ENCODE peak calls at places on chromosomes 4 and X, in nine cellular contexts. Q is lower lobe of right lung; G is lower leg skin; P is sigmoid colon; F is stimulated activated CD4-positive, alpha-beta T cell treated with anti-CD3 and anti-CD28 coated beads, Interleukin-15, amount 100 ng/mL, for 48 hours; E is psoas muscle; N is OCI-M1; J is kidney tubule cell; M is nephron progenitor cell. W is an unnamed sample.

GRCh38 chr4:78040431-78040830 is 16.7 kb upstream of the FRAS1 start:
- DNase-seq in J (no peak), G (no peak), E (no peak), Q (no peak), F (no peak), M (no peak), P (no peak), N (no peak), W (no peak)

GRCh38 chr4:16136771-16137170 is 52.9 kb upstream of the PROM1 start:
- DNase-seq in J (no peak), P (no peak), F (no peak), N (no peak), M (no peak), Q (no peak), E (no peak), G (no peak), W (no peak)

GRCh38 chr4:139484861-139485311 is 31.0 kb downstream of the RAB33B start:
- DNase-seq in J (no peak), E (no peak), P (no peak), N (peak; percentile 74), Q (no peak), M (no peak), F (no peak), G (no peak), W (no peak)

GRCh38 chr4:78684196-78685079 is 91.7 kb upstream of the BMP2K start:
- DNase-seq in P (no peak), E (no peak), J (peak; percentile 54), G (no peak), F (no peak), M (no peak), Q (no peak), N (no peak), W (no peak)

GRCh38 chrX:37817579-37817978 is 29.8 kb downstream of the DYNLT3 start:
- DNase-seq in G (no peak), J (no peak), N (no peak), P (no peak), M (no peak), F (no peak), Q (no peak), E (no peak), W (no peak)

GRCh38 chr4:56129431-56129861 is 180.7 kb downstream of the CEP135 start:
- DNase-seq in M (no peak), F (no peak), G (no peak), Q (peak; percentile 55), J (peak; percentile 52), P (no peak), N (peak; percentile 44), E (no peak), W (no peak)

GRCh38 chrX:136130931-136131843 is 16.1 kb upstream of the FHL1 start:
- DNase-seq in G (no peak), Q (no peak), M (no peak), F (no peak), P (no peak), J (peak; percentile 89), N (peak; percentile 85), E (no peak), W (no peak)

GRCh38 chr4:42167709-42168108 is 15.3 kb upstream of the BEND4 start:
- DNase-seq in G (no peak), J (no peak), Q (no peak), F (no peak), E (no peak), P (no peak), N (no peak), M (no peak), W (no peak)

GRCh38 chr4:41776466-41776865 is 27.9 kb upstream of the PHOX2B start:
- DNase-seq in P (no peak), M (no peak), Q (no peak), F (no peak), G (no peak), N (no peak), E (no peak), J (no peak), W (no peak)

GRCh38 chr4:16226816-16227461 is 668 bp upstream of the TAPT1 start:
- DNase-seq in Q (peak; percentile 75), G (peak; percentile 49), E (peak; percentile 75), J (peak; percentile 48), P (peak; percentile 80), M (peak; percentile 69), F (no peak), N (peak; percentile 69), W (peak; percentile 24)

GRCh38 chr4:182683666-182684065 is 233.5 kb downstream of the DCTD start:
- DNase-seq in P (no peak), G (no peak), N (no peak), E (no peak), Q (no peak), M (no peak), F (no peak), J (no peak), W (no peak)

GRCh38 chr4:110344165-110344564 is 131.8 kb upstream of the ENPEP start:
- DNase-seq in M (no peak), J (peak; percentile 23), F (no peak), E (no peak), Q (no peak), P (no peak), G (no peak), N (peak; percentile 75), W (no peak)

GRCh38 chrX:130048686-130049222 is 61.5 kb downstream of the ELF4 start:
- DNase-seq in E (no peak), J (no peak), M (no peak), Q (no peak), F (no peak), G (no peak), N (no peak), P (no peak), W (no peak)

GRCh38 chr4:153206534-153206933 is 2.3 kb downstream of the TRIM2 start:
- DNase-seq in J (no peak), P (no peak), M (no peak), G (no peak), E (no peak), Q (no peak), N (no peak), F (no peak), W (no peak)